ENCODE peak calls at places on chromosomes 1 and 21, in four cellular contexts. C is body of pancreas, U is GM13977, H is AG04449. K is an unnamed sample.

GRCh38 chr1:3762151-3762872 is 10.1 kb downstream of the CCDC27 start:
- DNase-seq in C (no peak), U (no peak), H (no peak), K (no peak)

GRCh38 chr21:45706299-45706698 is 62.8 kb downstream of the PCBP3 start:
- DNase-seq in C (no peak), U (no peak), H (no peak), K (no peak)

GRCh38 chr1:243455760-243456651 is 200.2 kb downstream of the SDCCAG8 start:
- DNase-seq in C (no peak), U (no peak), H (no peak), K (no peak)

GRCh38 chr1:115457295-115457694 is 119.2 kb upstream of the NGF start:
- DNase-seq in C (no peak), U (no peak), H (no peak), K (peak)

GRCh38 chr21:46226146-46226545 is 2.4 kb downstream of the LSS start:
- DNase-seq in C (no peak), U (no peak), H (no peak), K (no peak)

GRCh38 chr21:28608646-28609045 is 384.0 kb downstream of the LTN1 start:
- DNase-seq in C (no peak), U (no peak), H (no peak), K (no peak)

GRCh38 chr1:3932156-3932555 is 32.1 kb upstream of the C1orf174 start:
- DNase-seq in C (no peak), U (no peak), H (no peak), K (no peak)

GRCh38 chr1:217029311-217030157 is 306.3 kb upstream of the ESRRG start:
- DNase-seq in C (peak), U (no peak), H (no peak), K (peak)

GRCh38 chr1:111402083-111402482 is 25.5 kb downstream of the OVGP1 start:
- DNase-seq in C (no peak), U (no peak), H (no peak), K (no peak)

GRCh38 chr1:209190591-209191241 is 392.8 kb upstream of the CAMK1G start:
- DNase-seq in C (peak), U (peak), H (no peak), K (peak)

GRCh38 chr1:214902636-214903320 is 179.8 kb upstream of the KCNK2 start:
- DNase-seq in C (no peak), U (no peak), H (no peak), K (peak)

GRCh38 chr1:67752306-67752705 is 67.3 kb downstream of the GADD45A start:
- DNase-seq in C (no peak), U (no peak), H (no peak), K (no peak)

GRCh38 chr1:24526940-24527542 is 24.4 kb downstream of the RCAN3 start:
- DNase-seq in C (peak), U (no peak), H (no peak), K (peak)

GRCh38 chr1:94654031-94654430 is 112.5 kb upstream of the F3 start:
- DNase-seq in C (no peak), U (no peak), H (no peak), K (peak)

GRCh38 chr1:178849932-178850331 is 20.9 kb downstream of the ANGPTL1 start:
- DNase-seq in C (no peak), U (no peak), H (no peak), K (no peak)

GRCh38 chr1:3268281-3268680 is 186.2 kb upstream of the ARHGEF16 start:
- DNase-seq in C (no peak), U (no peak), H (no peak), K (no peak)

GRCh38 chr1:222618880-222619321 is 1.0 kb downstream of the MIA3 start:
- DNase-seq in C (peak), U (peak), H (no peak), K (peak)

GRCh38 chr1:18484276-18484675 is 3.5 kb downstream of the KLHDC7A start:
- DNase-seq in C (no peak), U (no peak), H (no peak), K (no peak)

GRCh38 chr1:99139876-99140275 is 124.4 kb upstream of the PLPPR4 start:
- DNase-seq in C (no peak), U (no peak), H (no peak), K (no peak)

GRCh38 chr1:162485236-162485635 is 12.4 kb upstream of the UHMK1 start:
- DNase-seq in C (no peak), U (no peak), H (no peak), K (no peak)

GRCh38 chr1:230310381-230311163 is 115.6 kb downstream of the PGBD5 start:
- DNase-seq in C (peak), U (peak), H (no peak), K (peak)

GRCh38 chr1:240691521-240692338 is 79.8 kb upstream of the GREM2 start:
- DNase-seq in C (no peak), U (no peak), H (no peak), K (peak)

GRCh38 chr21:43611598-43612369 is 47.5 kb downstream of the HSF2BP start:
- DNase-seq in C (peak), U (peak), H (no peak), K (peak)

GRCh38 chr21:42063206-42063577 is 7.9 kb upstream of the UMODL1 start:
- DNase-seq in C (no peak), U (no peak), H (no peak), K (no peak)

GRCh38 chr1:246506785-246507639 is at the start of gene SMYD3:
- DNase-seq in C (peak), U (peak), H (no peak), K (peak)
- TF ChIP-seq CTCF in C (no peak), U (peak), H (peak), K (no peak)

GRCh38 chr1:58785424-58786058 is 1.7 kb upstream of the JUN start:
- DNase-seq in C (peak), U (no peak), H (no peak), K (peak)
- TF ChIP-seq CTCF in C (no peak), U (no peak), H (no peak), K (no peak)

GRCh38 chr21:38628426-38628825 is 130.1 kb upstream of the ERG start:
- DNase-seq in C (no peak), U (no peak), H (no peak), K (no peak)
- TF ChIP-seq CTCF in C (no peak), U (no peak), H (no peak), K (no peak)

DNA sequence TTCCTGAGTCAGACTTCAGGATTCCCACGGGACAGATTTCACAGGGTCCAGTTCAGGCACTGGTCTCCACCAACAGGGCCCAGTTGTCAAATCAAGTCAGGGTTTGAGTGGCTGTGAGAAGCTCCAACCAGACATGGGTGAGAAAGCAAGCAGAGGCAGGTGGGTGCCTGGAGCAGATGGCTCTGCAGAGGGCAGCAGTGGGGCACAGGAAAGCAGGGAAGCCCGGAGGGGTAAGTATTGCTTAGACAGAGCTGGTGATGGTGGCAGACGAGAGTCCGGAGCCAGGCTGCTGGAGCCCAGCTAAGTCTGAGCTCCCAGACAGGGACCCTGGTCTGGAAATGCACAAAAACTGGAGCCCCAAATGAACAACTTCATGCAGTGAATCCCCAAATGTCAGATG is 40.4 kb downstream of the RIMS3 start:
- DNase-seq in C (peak), U (peak), H (no peak), K (peak)
- TF ChIP-seq CTCF in C (peak), U (peak), H (peak), K (peak)

DNA sequence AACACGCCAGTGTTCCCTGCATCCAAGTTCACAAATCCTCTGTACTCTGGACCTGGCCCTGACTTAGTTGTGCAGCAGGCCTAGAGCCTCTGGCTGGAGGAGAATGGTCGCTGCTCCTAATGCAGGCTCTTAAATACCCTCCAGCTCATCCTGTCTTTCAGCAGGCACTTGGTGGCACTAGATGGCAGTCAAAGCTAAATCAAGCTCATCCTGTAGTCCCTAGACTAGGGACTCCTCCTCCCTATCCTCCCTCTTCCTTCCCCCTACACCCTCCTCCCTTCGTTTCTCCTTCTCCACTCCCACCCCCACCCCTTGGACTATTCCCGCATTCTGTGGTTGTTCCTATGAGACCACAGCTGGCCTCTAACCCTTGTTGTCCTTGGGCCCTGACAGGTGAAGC is 41.5 kb upstream of the MTR start:
- DNase-seq in C (no peak), U (no peak), H (no peak), K (peak)
- TF ChIP-seq CTCF in C (no peak), U (peak), H (peak), K (peak)

GRCh38 chr1:215911406-215911968 is 344.4 kb downstream of the KCTD3 start:
- DNase-seq in C (no peak), U (no peak), H (no peak), K (peak)
- TF ChIP-seq CTCF in C (no peak), U (no peak), H (no peak), K (peak)

DNA sequence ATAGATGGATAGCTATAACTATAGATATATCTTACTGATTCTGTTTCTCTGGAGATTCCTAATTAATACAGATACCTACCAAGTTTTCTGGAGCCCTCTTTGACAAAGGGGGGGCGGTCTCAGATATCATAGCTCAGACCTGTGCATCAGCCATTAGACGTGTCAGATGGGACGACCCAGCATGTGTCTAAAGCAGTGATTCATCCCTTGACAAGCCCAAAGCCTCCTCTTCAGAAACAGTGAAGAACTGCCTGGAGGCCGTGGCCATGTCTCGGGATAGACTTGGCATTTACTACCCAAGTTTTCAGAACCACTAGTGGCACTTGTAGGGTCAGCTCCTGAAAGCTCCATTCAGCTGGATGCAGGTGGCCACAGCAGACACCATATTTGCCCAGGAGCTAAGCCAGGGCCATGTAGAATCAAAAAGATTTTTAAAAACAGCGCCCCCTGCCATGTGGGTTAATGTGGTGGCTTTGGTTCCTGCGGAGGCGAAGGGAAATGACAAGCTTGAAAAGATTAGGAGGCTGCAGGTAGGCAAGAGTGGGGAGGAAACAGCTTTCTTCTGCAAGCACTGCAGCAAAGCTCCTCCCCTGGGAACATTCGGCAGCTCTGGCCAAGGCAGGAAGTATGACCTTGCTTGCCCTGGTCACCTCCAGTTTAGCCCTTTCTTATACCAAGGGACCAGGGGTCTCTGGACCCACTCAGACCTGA is 82.2 kb downstream of the FBXO2 start:
- DNase-seq in C (no peak), U (no peak), H (no peak), K (no peak)
- TF ChIP-seq CTCF in C (no peak), U (peak), H (no peak), K (no peak)

DNA sequence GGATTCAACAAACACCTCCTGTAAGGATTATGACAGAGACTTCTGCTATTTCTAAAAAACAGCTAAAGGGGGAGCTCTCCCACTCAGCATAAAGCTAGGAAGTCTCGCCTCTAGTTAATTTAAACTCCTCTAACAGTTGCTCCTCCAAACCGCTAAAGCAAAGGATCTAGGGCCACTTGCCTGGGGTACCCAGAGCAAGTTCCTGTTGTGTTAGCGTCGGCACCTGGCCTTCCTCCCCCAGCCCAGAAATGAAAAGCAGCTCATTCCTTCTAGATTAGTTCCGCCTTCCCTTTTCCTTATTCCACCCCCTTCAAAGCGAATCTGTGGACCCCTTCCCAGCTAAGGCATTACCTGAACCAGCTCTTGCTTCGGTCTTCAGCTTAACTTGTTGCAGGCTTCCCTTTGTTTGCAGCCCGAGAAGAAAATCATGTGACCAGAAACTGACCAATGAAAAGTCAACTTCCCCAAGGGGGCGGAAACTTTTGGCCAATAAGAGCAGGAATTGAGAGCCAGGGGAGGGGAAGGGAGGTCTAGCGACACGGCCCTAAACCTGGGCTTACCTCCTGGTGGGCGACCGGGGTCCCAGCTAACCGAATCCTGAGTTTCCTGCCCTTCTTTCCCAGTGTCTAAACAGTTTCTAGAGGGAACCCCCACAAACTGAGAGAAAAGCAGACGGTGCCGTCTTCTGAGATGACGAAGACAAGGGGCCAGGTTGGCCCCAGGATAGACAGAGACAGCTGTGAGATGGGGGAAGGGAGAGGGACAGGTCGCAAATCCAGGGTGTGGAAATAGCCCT is at the start of gene PBXIP1:
- DNase-seq in C (peak), U (peak), H (peak), K (peak)
- TF ChIP-seq CTCF in C (no peak), U (peak), H (peak), K (peak)

DNA sequence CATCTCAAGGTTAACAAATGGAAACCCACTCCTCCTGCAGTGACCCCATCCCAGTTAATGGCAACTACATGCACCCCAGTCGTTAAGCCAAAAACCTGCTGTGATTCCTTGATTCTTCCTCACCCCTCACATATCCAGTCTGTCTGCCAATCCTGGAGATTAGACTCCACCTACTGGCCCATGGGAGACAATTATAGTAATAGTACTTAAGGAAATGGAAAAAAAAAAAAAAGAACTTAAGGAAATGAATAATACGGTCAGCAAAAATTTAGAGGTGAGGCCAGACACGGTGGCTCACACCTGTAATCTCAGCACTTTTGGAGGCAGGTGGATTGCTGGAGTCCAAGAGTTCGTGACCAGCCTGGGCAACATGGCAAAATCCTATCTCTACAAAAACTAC is 7.0 kb downstream of the NOL9 start:
- DNase-seq in C (no peak), U (no peak), H (no peak), K (peak)
- TF ChIP-seq CTCF in C (no peak), U (no peak), H (no peak), K (peak)